ENCODE peak calls at places on chromosomes 4 and X, in five cellular contexts. One of them, this sample, is unnamed.

GRCh38 chr4:24473309-24473721 is 111.0 kb downstream of the DHX15 start:
- DNase-seq in H1: no peak
- DNase-seq in suprapubic skin: no peak
- DNase-seq in A549: peak; percentile 45
- DNase-seq in ovary: no peak
- DNase-seq in this sample: peak; percentile 65

GRCh38 chrX:1002611-1003010 is 209.8 kb downstream of the CRLF2 start:
- DNase-seq in A549: no peak
- DNase-seq in suprapubic skin: no peak
- DNase-seq in ovary: no peak
- DNase-seq in H1: no peak
- DNase-seq in this sample: no peak

GRCh38 chrX:46727445-46727844 is 31.5 kb downstream of the SLC9A7 start:
- DNase-seq in suprapubic skin: no peak
- DNase-seq in H1: no peak
- DNase-seq in ovary: no peak
- DNase-seq in A549: no peak
- DNase-seq in this sample: no peak

GRCh38 chr4:174714393-174715211 is 114.4 kb downstream of the GLRA3 start:
- DNase-seq in H1: peak; percentile 10
- DNase-seq in A549: peak; percentile 73
- DNase-seq in ovary: no peak
- DNase-seq in suprapubic skin: no peak
- DNase-seq in this sample: peak; percentile 66

GRCh38 chr4:184802203-184803015 is 23.4 kb downstream of the ACSL1 start:
- DNase-seq in H1: no peak
- DNase-seq in ovary: no peak
- DNase-seq in suprapubic skin: no peak
- DNase-seq in A549: no peak
- DNase-seq in this sample: no peak

GRCh38 chr4:85078016-85078415 is 111.5 kb upstream of the WDFY3 start:
- DNase-seq in suprapubic skin: no peak
- DNase-seq in A549: no peak
- DNase-seq in H1: no peak
- DNase-seq in ovary: no peak
- DNase-seq in this sample: no peak

GRCh38 chr4:163343604-163344146 is at the start of gene NPY5R:
- DNase-seq in A549: no peak
- DNase-seq in H1: no peak
- DNase-seq in ovary: no peak
- DNase-seq in suprapubic skin: peak; percentile 60
- DNase-seq in this sample: no peak

GRCh38 chrX:109578916-109579315 is 42.3 kb downstream of the NXT2 start:
- DNase-seq in H1: no peak
- DNase-seq in suprapubic skin: no peak
- DNase-seq in ovary: no peak
- DNase-seq in A549: no peak
- DNase-seq in this sample: no peak

GRCh38 chr4:102316585-102316984 is 28.7 kb downstream of the SLC39A8 start:
- DNase-seq in A549: no peak
- DNase-seq in ovary: no peak
- DNase-seq in H1: no peak
- DNase-seq in suprapubic skin: no peak
- DNase-seq in this sample: no peak

GRCh38 chrX:135436456-135436855 is 14.7 kb downstream of the SMIM10L2A start:
- DNase-seq in A549: no peak
- DNase-seq in H1: no peak
- DNase-seq in suprapubic skin: no peak
- DNase-seq in ovary: no peak
- DNase-seq in this sample: no peak

GRCh38 chrX:80306007-80306406 is 114.2 kb upstream of the TENT5D start:
- DNase-seq in H1: no peak
- DNase-seq in ovary: no peak
- DNase-seq in suprapubic skin: no peak
- DNase-seq in A549: no peak
- DNase-seq in this sample: no peak

GRCh38 chr4:142480244-142480643 is 365.9 kb downstream of the INPP4B start:
- DNase-seq in suprapubic skin: no peak
- DNase-seq in H1: no peak
- DNase-seq in ovary: no peak
- DNase-seq in A549: peak; percentile 33
- DNase-seq in this sample: no peak

GRCh38 chr4:103207673-103208072 is 9.5 kb upstream of the CENPE start:
- DNase-seq in A549: peak; percentile 11
- DNase-seq in ovary: no peak
- DNase-seq in H1: peak; percentile 21
- DNase-seq in suprapubic skin: no peak
- DNase-seq in this sample: no peak

GRCh38 chr4:25702848-25703247 is 47.2 kb downstream of the SLC34A2 start:
- DNase-seq in A549: no peak
- DNase-seq in H1: no peak
- DNase-seq in ovary: no peak
- DNase-seq in suprapubic skin: peak; percentile 68
- DNase-seq in this sample: no peak

GRCh38 chrX:49071877-49072711 is 1.7 kb downstream of the PRAF2 start:
- DNase-seq in suprapubic skin: peak; percentile 69
- DNase-seq in A549: no peak
- DNase-seq in H1: peak; percentile 65
- DNase-seq in ovary: peak; percentile 87
- DNase-seq in this sample: peak; percentile 94

GRCh38 chrX:49075347-49075746 is 1.5 kb upstream of the PRAF2 start:
- DNase-seq in A549: no peak
- DNase-seq in suprapubic skin: no peak
- DNase-seq in ovary: no peak
- DNase-seq in H1: no peak
- DNase-seq in this sample: no peak

GRCh38 chrX:49072712-49073095 is 1.1 kb downstream of the PRAF2 start:
- DNase-seq in ovary: no peak
- DNase-seq in A549: no peak
- DNase-seq in H1: no peak
- DNase-seq in suprapubic skin: no peak
- DNase-seq in this sample: no peak

GRCh38 chrX:49070988-49071387 is 2.8 kb downstream of the PRAF2 start:
- DNase-seq in H1: no peak
- DNase-seq in suprapubic skin: no peak
- DNase-seq in ovary: no peak
- DNase-seq in A549: no peak
- DNase-seq in this sample: no peak

DNA sequence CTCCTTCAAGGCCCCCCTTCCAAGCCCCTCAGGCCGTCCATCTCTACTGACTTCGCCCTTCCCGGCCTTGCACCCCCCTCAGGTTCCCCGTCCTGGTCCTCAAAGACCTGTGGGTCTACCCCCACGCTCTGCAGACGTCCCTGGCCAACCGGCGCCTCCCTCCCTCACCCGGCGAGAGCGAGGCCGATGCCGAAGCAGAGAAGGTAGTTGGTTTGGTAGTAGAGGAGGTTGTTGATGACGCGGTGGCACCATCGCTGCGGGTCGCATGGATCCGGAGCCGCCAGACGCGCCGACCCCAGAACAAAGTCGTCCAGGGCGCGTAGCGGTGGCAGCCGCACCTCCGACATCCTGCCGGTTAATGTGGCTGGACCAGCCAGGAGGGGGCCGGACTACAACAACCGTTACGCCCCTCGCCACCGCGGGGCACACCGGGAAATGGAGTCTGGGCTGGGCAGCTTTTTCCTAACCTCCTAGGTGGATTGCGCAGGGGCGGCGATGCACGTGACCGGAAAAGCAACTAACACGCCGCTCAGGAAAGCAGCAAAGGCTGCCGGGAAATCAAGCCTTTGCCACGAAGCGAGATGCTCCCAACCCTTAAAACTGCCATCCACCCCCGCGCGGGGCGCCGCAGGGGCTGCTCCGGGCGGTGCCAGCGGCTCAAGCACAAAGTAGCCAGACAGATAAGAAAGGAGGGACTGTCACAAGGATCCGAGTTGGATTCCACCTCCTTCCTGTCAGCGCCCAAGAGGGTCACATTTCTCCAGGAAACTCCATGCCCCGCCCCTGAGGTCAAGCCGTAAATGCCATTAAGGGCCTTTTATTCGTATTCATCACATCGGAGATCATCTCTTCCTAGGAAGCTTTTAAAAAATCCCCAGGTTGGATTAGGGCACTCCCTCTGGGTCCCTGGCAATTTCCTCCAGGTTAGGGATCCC is at the start of gene PRAF2:
- DNase-seq in ovary: peak; percentile 93
- DNase-seq in H1: peak; percentile 46
- DNase-seq in A549: peak; percentile 93
- DNase-seq in suprapubic skin: peak; percentile 96
- DNase-seq in this sample: peak; percentile 97
- TF ChIP-seq CTCF in ovary: no peak
- TF ChIP-seq CTCF in H1: no peak
- TF ChIP-seq CTCF in A549: no peak
- TF ChIP-seq CTCF in suprapubic skin: no peak
- TF ChIP-seq CTCF in this sample: no peak

GRCh38 chr4:168560835-168561210 is 64.0 kb downstream of the PALLD start:
- DNase-seq in H1: no peak
- DNase-seq in suprapubic skin: no peak
- DNase-seq in A549: no peak
- DNase-seq in ovary: no peak
- DNase-seq in this sample: no peak

GRCh38 chr4:168558587-168558986 is 61.7 kb downstream of the PALLD start:
- DNase-seq in ovary: no peak
- DNase-seq in suprapubic skin: no peak
- DNase-seq in A549: peak; percentile 50
- DNase-seq in H1: no peak
- DNase-seq in this sample: no peak

GRCh38 chr4:168557658-168558057 is 60.8 kb downstream of the PALLD start:
- DNase-seq in suprapubic skin: no peak
- DNase-seq in ovary: no peak
- DNase-seq in H1: no peak
- DNase-seq in A549: no peak
- DNase-seq in this sample: no peak

GRCh38 chr4:168562021-168562691 is 65.3 kb downstream of the PALLD start:
- DNase-seq in suprapubic skin: no peak
- DNase-seq in ovary: no peak
- DNase-seq in H1: no peak
- DNase-seq in A549: no peak
- DNase-seq in this sample: no peak

DNA sequence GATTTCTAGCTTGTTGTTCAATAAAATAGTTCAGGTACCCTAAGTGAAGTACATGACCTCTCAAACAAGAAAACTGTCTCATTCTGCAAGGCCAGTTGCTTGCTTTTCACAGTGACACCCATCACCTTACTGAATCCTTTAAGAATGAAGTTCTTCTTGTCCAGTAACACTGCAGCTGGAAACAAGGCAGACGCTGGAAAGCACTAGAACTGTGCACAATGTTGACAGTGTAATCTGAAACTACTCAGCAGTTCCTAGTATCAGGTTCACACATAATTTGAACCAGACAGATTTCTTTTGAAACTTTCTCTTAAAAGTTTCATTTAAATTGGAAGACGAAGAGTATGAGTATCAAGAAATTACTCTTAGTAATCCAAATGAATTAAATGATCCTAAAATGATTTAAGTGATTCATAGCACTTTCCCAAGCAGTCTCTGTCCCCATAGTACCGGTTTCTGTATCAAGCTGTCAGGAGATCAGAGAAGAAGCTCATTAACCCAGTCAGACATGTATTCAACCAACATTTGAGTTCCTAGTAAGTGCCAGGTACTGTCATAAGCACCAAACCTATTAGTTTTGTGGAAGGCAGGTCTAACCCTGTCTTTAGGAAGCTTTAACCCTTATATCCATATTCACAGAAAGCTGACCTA is 63.5 kb downstream of the PALLD start:
- DNase-seq in suprapubic skin: no peak
- DNase-seq in H1: no peak
- DNase-seq in A549: no peak
- DNase-seq in ovary: no peak
- DNase-seq in this sample: no peak
- TF ChIP-seq EP300 in suprapubic skin: no peak
- TF ChIP-seq EP300 in H1: no peak
- TF ChIP-seq EP300 in A549: no peak
- TF ChIP-seq EP300 in ovary: no peak
- TF ChIP-seq EP300 in this sample: no peak

GRCh38 chrX:12701625-12702024 is 89.6 kb upstream of the PRPS2 start:
- DNase-seq in suprapubic skin: no peak
- DNase-seq in A549: peak; percentile 83
- DNase-seq in ovary: peak; percentile 51
- DNase-seq in H1: peak; percentile 9
- DNase-seq in this sample: peak; percentile 73

GRCh38 chrX:12704706-12705105 is 86.5 kb upstream of the PRPS2 start:
- DNase-seq in H1: no peak
- DNase-seq in A549: no peak
- DNase-seq in suprapubic skin: no peak
- DNase-seq in ovary: no peak
- DNase-seq in this sample: no peak

GRCh38 chrX:12700745-12701144 is 90.5 kb upstream of the PRPS2 start:
- DNase-seq in suprapubic skin: no peak
- DNase-seq in A549: no peak
- DNase-seq in H1: no peak
- DNase-seq in ovary: no peak
- DNase-seq in this sample: no peak

DNA sequence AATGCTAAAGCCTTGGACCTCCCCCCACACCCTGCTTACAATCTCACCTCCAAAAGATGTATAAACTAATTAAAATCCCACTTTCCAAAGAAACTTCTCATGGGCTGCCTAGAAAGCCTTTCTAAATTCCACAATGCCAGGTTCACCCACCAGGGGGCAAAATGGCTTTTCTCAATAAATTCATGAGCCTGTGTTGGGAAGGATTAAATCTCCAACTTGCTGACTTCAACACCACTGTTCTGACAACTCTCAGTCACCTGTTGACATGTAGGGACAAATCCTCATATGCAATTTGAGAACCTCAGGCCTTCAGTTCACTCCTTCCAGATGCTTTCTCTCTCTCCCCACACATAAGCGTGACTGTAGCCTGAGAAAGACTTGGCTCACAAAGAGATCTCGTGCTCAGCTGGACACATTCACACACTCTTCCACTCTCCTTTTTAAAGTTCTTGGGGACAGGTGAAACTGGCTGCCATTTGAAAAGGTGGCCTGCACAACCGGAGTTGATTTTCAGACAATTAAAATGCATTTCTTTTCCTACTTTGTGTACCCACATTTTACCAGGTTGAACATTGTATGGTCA is 88.6 kb upstream of the PRPS2 start:
- DNase-seq in H1: no peak
- DNase-seq in A549: peak; percentile 17
- DNase-seq in suprapubic skin: no peak
- DNase-seq in ovary: no peak
- DNase-seq in this sample: no peak
- TF ChIP-seq CTCF in H1: peak; percentile 39
- TF ChIP-seq CTCF in A549: peak; percentile 27
- TF ChIP-seq CTCF in suprapubic skin: peak; percentile 11
- TF ChIP-seq CTCF in ovary: no peak
- TF ChIP-seq CTCF in this sample: no peak

DNA sequence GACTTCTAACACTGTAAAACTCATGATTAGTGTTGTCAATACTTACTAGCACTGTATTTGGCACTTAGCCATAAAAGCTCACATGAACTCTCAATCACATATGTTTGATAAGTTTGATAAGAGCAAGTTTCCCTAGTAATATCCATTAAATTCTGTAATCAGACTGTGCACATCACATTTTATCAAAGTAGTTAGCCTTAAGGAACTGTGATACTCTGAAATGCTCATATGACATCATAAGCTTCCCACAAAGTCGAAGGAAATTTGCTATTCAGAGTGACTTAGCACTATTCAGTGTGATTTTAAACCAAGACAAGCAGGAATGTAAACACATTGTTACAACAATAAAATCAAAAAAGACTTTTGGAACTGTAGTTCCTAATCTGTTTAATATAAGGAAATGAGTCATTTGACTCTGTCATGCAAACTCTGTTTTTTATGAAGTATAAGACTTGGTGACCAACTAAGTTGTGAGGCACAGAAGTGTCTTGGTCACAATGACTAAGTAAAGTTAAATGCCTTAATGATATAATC is 6.7 kb downstream of the SLC7A11 start:
- DNase-seq in A549: peak; percentile 90
- DNase-seq in H1: no peak
- DNase-seq in suprapubic skin: no peak
- DNase-seq in ovary: no peak
- DNase-seq in this sample: no peak
- TF ChIP-seq EP300 in A549: peak; percentile 90
- TF ChIP-seq EP300 in H1: no peak
- TF ChIP-seq EP300 in suprapubic skin: no peak
- TF ChIP-seq EP300 in ovary: no peak
- TF ChIP-seq EP300 in this sample: no peak